ENCODE peak calls at places on chromosomes 7 and 10, in five cellular contexts. U is neural progenitor cell, P is GM23338, O is OCI-LY7, N is PC-3. J is an unnamed sample. For H3K4me1, the result is how much of the 10 kb centered on the place peaks cover.

GRCh38 chr7:78165454-78165853 is 366.9 kb downstream of the PHTF2 start:
- DNase-seq in O (no peak), N (no peak), U (no peak), P (peak), J (no peak)

GRCh38 chr10:122310311-122311050 is 39.4 kb downstream of the BTBD16 start:
- DNase-seq in P (peak), U (no peak), N (peak), O (no peak), J (no peak)

GRCh38 chr7:18191329-18191728 is 163.7 kb upstream of the PRPS1L1 start:
- DNase-seq in N (no peak), O (no peak), U (no peak), P (no peak), J (no peak)

GRCh38 chr7:30598121-30598876 is 3.6 kb downstream of the GARS1 start:
- DNase-seq in O (no peak), U (no peak), N (peak), P (peak), J (peak)

GRCh38 chr10:35564276-35564982 is 40.7 kb upstream of the GJD4 start:
- DNase-seq in O (peak), U (no peak), P (no peak), N (no peak), J (peak)

GRCh38 chr7:101137651-101138148 is 10.8 kb downstream of the SERPINE1 start:
- DNase-seq in N (no peak), O (no peak), P (no peak), U (no peak), J (peak)

GRCh38 chr7:55206235-55207029 is 158.7 kb upstream of the LANCL2 start:
- DNase-seq in P (no peak), N (peak), U (no peak), O (no peak), J (peak)

GRCh38 chr7:132650498-132650897 is 74.2 kb upstream of the PLXNA4 start:
- DNase-seq in U (no peak), N (peak), O (no peak), P (peak), J (peak)

GRCh38 chr7:24042028-24042427 is 242.0 kb upstream of the NPY start:
- DNase-seq in P (no peak), N (no peak), O (no peak), U (no peak), J (no peak)

GRCh38 chr7:140691368-140692045 is 5.0 kb upstream of the NDUFB2 start:
- DNase-seq in O (no peak), U (peak), P (peak), N (no peak), J (no peak)

GRCh38 chr10:106114656-106115186 is 1049.8 kb downstream of the SORCS1 start:
- DNase-seq in P (no peak), O (no peak), U (no peak), N (no peak), J (no peak)

GRCh38 chr10:124741922-124742417 is 2.2 kb downstream of the FAM53B start:
- DNase-seq in O (peak), P (no peak), U (no peak), N (no peak), J (no peak)

GRCh38 chr7:5234852-5235831 is 45.1 kb downstream of the WIPI2 start:
- DNase-seq in P (no peak), O (peak), N (peak), U (no peak), J (peak)

GRCh38 chr7:16447867-16448266 is 17.7 kb downstream of the SOSTDC1 start:
- DNase-seq in U (no peak), O (no peak), N (no peak), P (no peak), J (no peak)

GRCh38 chr7:17774248-17774647 is 166.0 kb downstream of the SNX13 start:
- DNase-seq in P (no peak), O (no peak), U (no peak), N (peak), J (peak)

GRCh38 chr10:101803511-101803910 is 14.7 kb downstream of the OGA start:
- DNase-seq in U (no peak), O (no peak), P (no peak), N (no peak), J (no peak)

GRCh38 chr7:117227091-117227490 is 95.8 kb downstream of the WNT2 start:
- DNase-seq in P (no peak), U (no peak), O (no peak), N (no peak), J (peak)

GRCh38 chr7:141441837-141442627 is 109.2 kb upstream of the AGK start:
- DNase-seq in P (no peak), N (peak), U (no peak), O (no peak), J (no peak)

GRCh38 chr7:65371468-65371867 is 2.2 kb upstream of the ZNF92 start:
- DNase-seq in P (no peak), O (no peak), U (peak), N (no peak), J (no peak)

GRCh38 chr7:73701357-73701995 is 18.0 kb downstream of the STX1A start:
- DNase-seq in N (peak), P (peak), U (peak), O (peak), J (peak)

GRCh38 chr7:17015575-17015974 is 133.8 kb upstream of the AGR3 start:
- DNase-seq in N (no peak), O (no peak), U (no peak), P (no peak), J (peak)

GRCh38 chr10:75401569-75402485 is at the start of gene ZNF503:
- DNase-seq in P (peak), N (peak), O (no peak), U (peak), J (peak)

GRCh38 chr10:11880169-11881027 is 57.2 kb downstream of the PROSER2 start:
- DNase-seq in P (peak), U (no peak), N (no peak), O (no peak), J (no peak)

GRCh38 chr7:123795917-123796316 is 47.1 kb upstream of the WASL start:
- DNase-seq in P (no peak), N (no peak), U (no peak), O (no peak), J (no peak)

GRCh38 chr10:96440257-96441125 is 73.2 kb downstream of the TLL2 start:
- DNase-seq in U (no peak), O (no peak), P (no peak), N (no peak), J (no peak)

GRCh38 chr10:124649209-124649608 is 95.0 kb downstream of the FAM53B start:
- DNase-seq in O (no peak), N (no peak), P (no peak), U (no peak), J (peak)

GRCh38 chr7:50348469-50349162 is 44.1 kb downstream of the IKZF1 start:
- DNase-seq in P (no peak), N (no peak), O (no peak), U (no peak), J (no peak)

GRCh38 chr10:50851884-50852671 is 33.3 kb downstream of the A1CF start:
- DNase-seq in N (no peak), U (no peak), O (no peak), P (peak), J (no peak)

GRCh38 chr7:104127204-104127603 is 80.6 kb downstream of the ORC5 start:
- DNase-seq in N (no peak), P (no peak), U (no peak), O (no peak), J (no peak)

GRCh38 chr10:44333511-44333910 is 51.4 kb downstream of the CXCL12 start:
- DNase-seq in O (no peak), P (no peak), U (no peak), N (no peak), J (no peak)

GRCh38 chr10:31321396-31321941 is 2.5 kb downstream of the ZEB1 start:
- DNase-seq in O (peak), N (no peak), P (peak), U (peak), J (peak)

GRCh38 chr10:64156131-64156530 is 634.9 kb downstream of the REEP3 start:
- DNase-seq in P (no peak), U (no peak), O (no peak), N (no peak), J (no peak)

GRCh38 chr7:15503603-15504280 is 58.1 kb downstream of the AGMO start:
- DNase-seq in U (no peak), P (no peak), O (no peak), N (peak), J (peak)

GRCh38 chr10:69409968-69410367 is 6.8 kb downstream of the TACR2 start:
- DNase-seq in U (no peak), P (no peak), O (peak), N (no peak), J (peak)

GRCh38 chr10:30182191-30183075 is 123.0 kb upstream of the JCAD start:
- DNase-seq in U (no peak), O (no peak), P (no peak), N (peak), J (peak)

GRCh38 chr10:53894145-53894544 is 906.9 kb downstream of the PCDH15 start:
- DNase-seq in O (no peak), N (no peak), P (no peak), U (no peak), J (no peak)

GRCh38 chr7:128178611-128179010 is 62.5 kb upstream of the LEP start:
- DNase-seq in P (no peak), N (no peak), U (no peak), O (peak), J (no peak)

GRCh38 chr7:94698275-94698674 is 42.3 kb upstream of the SGCE start:
- DNase-seq in N (peak), P (no peak), U (no peak), O (no peak), J (peak)

GRCh38 chr10:116659049-116659670 is 38.4 kb downstream of the PNLIPRP2 start:
- DNase-seq in N (no peak), U (no peak), O (no peak), P (no peak), J (no peak)

GRCh38 chr10:116653885-116654284 is 33.1 kb downstream of the PNLIPRP2 start:
- DNase-seq in U (no peak), O (no peak), N (no peak), P (no peak), J (no peak)

GRCh38 chr10:116658152-116658551 is 37.4 kb downstream of the PNLIPRP2 start:
- DNase-seq in P (no peak), N (no peak), O (no peak), U (no peak), J (no peak)

GRCh38 chr10:116655573-116655972 is 34.8 kb downstream of the PNLIPRP2 start:
- DNase-seq in P (no peak), O (no peak), U (no peak), N (no peak), J (no peak)

DNA sequence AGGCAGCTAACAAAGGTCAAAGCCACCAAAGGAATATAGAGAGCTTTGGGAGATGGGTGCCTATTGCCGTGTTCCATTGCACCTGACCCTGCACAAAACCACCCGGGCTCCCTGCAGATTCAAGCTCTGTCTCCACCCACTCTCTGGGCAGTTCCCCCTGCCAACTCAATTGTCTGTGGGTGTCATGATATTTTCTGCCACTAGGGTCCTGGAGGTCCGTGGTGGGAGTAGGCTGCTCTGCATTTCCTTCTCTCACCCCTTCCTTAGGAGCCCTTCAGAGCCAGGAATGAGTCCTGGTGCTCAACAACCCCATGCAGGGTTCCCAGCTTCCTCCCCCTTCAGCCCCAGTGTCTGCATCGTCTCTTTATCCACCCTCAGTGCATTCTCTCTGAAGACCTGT is 34.1 kb downstream of the PNLIPRP2 start:
- DNase-seq in U (peak), N (peak), O (no peak), P (peak), J (no peak)
- TF ChIP-seq EZH2phosphoT487 in U (no peak), N (no peak), O (no peak), P (no peak), J (no peak)

GRCh38 chr10:71978476-71978875 is 14.3 kb downstream of the CHST3 start:
- DNase-seq in N (no peak), U (peak), O (no peak), P (peak), J (no peak)

GRCh38 chr10:71981024-71981867 is 17.1 kb downstream of the CHST3 start:
- DNase-seq in N (no peak), O (no peak), P (no peak), U (peak), J (peak)

GRCh38 chr10:71978988-71979691 is 14.9 kb downstream of the CHST3 start:
- DNase-seq in U (no peak), O (no peak), P (no peak), N (no peak), J (no peak)

GRCh38 chr10:71980181-71981023 is 16.2 kb downstream of the CHST3 start:
- DNase-seq in N (no peak), U (no peak), P (no peak), O (no peak), J (peak)

GRCh38 chr10:71979692-71980062 is 15.5 kb downstream of the CHST3 start:
- DNase-seq in P (no peak), U (no peak), N (no peak), O (no peak), J (no peak)
- H3K4me1 ChIP-seq in P (under half), U (under half), N (under half), O (under half), J (half or more)

GRCh38 chr10:88077977-88078376 is 214.6 kb downstream of the PTEN start:
- DNase-seq in U (no peak), O (no peak), P (no peak), N (no peak), J (no peak)

GRCh38 chr10:88082391-88082790 is 219.0 kb downstream of the PTEN start:
- DNase-seq in U (no peak), P (no peak), N (no peak), O (no peak), J (no peak)

GRCh38 chr10:88082806-88083596 is 219.6 kb downstream of the PTEN start:
- DNase-seq in P (no peak), N (no peak), O (peak), U (no peak), J (no peak)

GRCh38 chr10:88081457-88082054 is 218.1 kb downstream of the PTEN start:
- DNase-seq in O (no peak), U (no peak), N (no peak), P (no peak), J (no peak)

DNA sequence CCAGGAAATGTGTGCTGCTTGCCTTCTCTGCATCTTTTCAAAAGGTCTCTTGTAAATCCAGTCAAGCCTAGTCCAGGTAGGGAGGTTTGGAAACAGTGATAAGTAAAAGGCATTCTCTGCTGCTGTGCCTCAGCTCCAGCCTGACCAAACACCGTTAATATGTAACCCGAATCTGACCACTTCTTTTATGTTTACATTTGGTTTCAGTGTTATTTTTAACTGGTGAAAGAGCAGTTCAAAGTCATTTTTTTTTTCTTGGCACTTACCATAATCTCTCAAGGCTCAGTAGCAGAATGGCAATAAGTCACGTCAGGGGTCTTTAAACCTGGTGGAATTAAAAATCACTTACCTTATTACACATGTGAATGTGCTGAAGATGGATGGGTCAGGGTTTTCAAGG is 216.8 kb downstream of the PTEN start:
- DNase-seq in N (no peak), U (no peak), P (peak), O (peak), J (peak)
- H2AFZ ChIP-seq in N (no peak), U (no peak), P (peak), O (peak), J (peak)

DNA sequence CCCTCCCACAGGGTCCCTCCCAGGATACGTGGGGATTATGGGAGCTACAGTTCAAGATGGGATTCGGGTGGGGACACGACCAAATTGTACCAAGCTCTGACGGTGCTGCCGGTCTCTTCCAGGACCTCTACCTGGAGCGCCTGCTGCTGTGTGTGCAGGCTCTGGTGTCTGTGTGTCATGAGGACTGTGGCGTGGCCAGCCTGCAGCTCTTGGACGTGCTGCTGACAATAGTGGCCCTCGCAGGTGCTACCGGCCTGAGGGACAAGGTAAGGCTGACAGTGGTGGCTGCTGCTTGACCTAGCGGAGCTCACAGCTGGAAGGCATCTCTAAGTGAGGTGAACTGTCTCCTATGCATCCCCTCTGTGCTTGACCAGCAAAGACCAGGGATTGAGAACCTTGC is 34.5 kb upstream of the PRKAR1B start:
- DNase-seq in O (no peak), N (no peak), P (no peak), U (no peak), J (no peak)
- TF ChIP-seq EZH2phosphoT487 in O (no peak), N (no peak), P (no peak), U (no peak), J (no peak)

GRCh38 chr10:46298346-46299266 is 11.8 kb downstream of the ANTXRL start:
- DNase-seq in P (no peak), O (peak), U (no peak), N (no peak), J (no peak)
- H3K4me1 ChIP-seq in P (under half), O (half or more), U (under half), N (under half), J (under half)

GRCh38 chr7:36363515-36363914 is 26.1 kb upstream of the ANLN start:
- DNase-seq in O (no peak), U (no peak), P (no peak), N (no peak), J (no peak)

GRCh38 chr7:36367561-36367889 is 22.1 kb upstream of the ANLN start:
- DNase-seq in N (peak), O (no peak), P (no peak), U (no peak), J (no peak)

GRCh38 chr7:36366649-36367560 is 22.8 kb upstream of the ANLN start:
- DNase-seq in N (peak), U (peak), O (peak), P (peak), J (peak)

GRCh38 chr7:36368496-36368895 is 21.2 kb upstream of the ANLN start:
- DNase-seq in P (no peak), N (no peak), U (no peak), O (no peak), J (no peak)

DNA sequence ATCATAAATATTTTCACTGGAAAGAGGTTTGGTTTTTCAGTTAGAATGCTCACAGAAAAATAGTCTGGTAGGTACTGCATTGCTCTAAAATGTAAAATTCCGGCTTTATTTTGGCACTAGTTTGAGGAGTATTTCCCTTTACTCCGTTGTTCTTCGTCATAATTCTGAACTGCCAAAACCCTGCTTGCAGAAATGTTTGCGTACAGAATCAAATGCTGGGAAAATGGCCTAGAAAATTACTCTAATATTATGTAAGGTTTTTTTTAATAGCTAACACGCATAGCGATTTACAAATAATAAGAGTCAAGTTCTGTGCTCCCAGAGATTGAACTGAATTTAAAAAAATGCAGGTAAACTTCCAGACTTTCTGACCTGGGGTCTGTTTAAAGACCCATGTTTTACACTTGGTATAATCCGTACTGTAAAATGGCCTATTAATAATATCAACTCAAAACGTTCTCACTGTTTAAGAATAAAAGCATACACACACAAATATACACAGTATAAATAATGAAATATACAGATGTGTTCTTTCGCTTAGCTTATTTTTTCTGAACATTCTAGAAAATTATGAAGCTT is 23.6 kb upstream of the ANLN start:
- DNase-seq in N (no peak), U (no peak), P (no peak), O (no peak), J (no peak)
- H2AFZ ChIP-seq in N (peak), U (peak), P (no peak), O (peak), J (peak)

GRCh38 chr7:135843214-135843613 is 94.6 kb upstream of the FAM180A start:
- DNase-seq in O (peak), N (no peak), U (no peak), P (no peak), J (peak)
- TF ChIP-seq EZH2phosphoT487 in O (no peak), N (no peak), U (no peak), P (no peak), J (no peak)

GRCh38 chr10:13837966-13838365 is 251.2 kb downstream of the PRPF18 start:
- DNase-seq in O (no peak), N (no peak), U (no peak), P (no peak), J (no peak)

GRCh38 chr10:13839030-13839429 is 252.3 kb downstream of the PRPF18 start:
- DNase-seq in O (no peak), P (no peak), N (no peak), U (no peak), J (no peak)

GRCh38 chr10:13831711-13832110 is 244.9 kb downstream of the PRPF18 start:
- DNase-seq in O (peak), N (no peak), U (peak), P (no peak), J (no peak)

GRCh38 chr10:13830385-13830784 is 243.6 kb downstream of the PRPF18 start:
- DNase-seq in U (no peak), O (peak), N (no peak), P (peak), J (no peak)

GRCh38 chr10:13834581-13835286 is 248.0 kb downstream of the PRPF18 start:
- DNase-seq in N (no peak), P (peak), U (peak), O (no peak), J (no peak)
- H3K4me1 ChIP-seq in N (under half), P (under half), U (under half), O (under half), J (under half)

DNA sequence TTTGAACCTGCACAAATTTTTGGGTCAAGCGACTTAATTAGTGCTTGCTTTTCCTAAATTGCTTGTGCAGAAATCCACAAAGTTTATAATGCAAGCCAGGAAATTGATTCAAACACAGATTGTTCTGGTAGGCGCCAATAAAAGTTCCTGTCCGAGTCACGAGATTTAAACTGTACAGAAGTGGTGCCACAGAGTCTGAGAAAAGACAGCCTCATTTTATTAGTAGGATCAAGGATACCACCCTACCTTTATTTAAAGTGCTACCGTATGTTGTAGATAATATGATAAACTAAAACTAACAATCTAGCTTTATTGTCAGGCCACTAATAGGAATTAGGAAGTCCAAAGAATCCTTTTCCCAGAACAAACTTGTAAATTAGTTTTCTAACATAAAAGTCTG is 696.7 kb downstream of the TNS3 start:
- DNase-seq in N (no peak), U (no peak), O (no peak), P (no peak), J (no peak)
- H2AFZ ChIP-seq in N (no peak), U (no peak), O (no peak), P (no peak), J (no peak)

J was measured in GM23248.